ENCODE peak calls at places on chromosome 17, in eight cellular contexts. One of them, this sample, is unnamed.
A peak's percentile ranks its signal among the peaks of the same experiment; 100 is the strongest.

GRCh38 chr17:21094298-21094704 is 32.5 kb upstream of the DHRS7B start:
- DNase-seq in CD4-positive, alpha-beta T cell: no peak
- DNase-seq in neural progenitor cell: no peak
- DNase-seq in activated CD4-positive, alpha-beta T cell treated with anti-CD3 and anti-CD28 coated beads, Interleukin-2, amount 50 U/mL, for 1 hour: no peak
- DNase-seq in fibroblast of lung: no peak
- DNase-seq in EH: no peak
- DNase-seq in germinal center: no peak
- DNase-seq in transverse colon: no peak
- DNase-seq in this sample: no peak

GRCh38 chr17:39096435-39097158 is 54.8 kb downstream of the PLXDC1 start:
- DNase-seq in activated CD4-positive, alpha-beta T cell treated with anti-CD3 and anti-CD28 coated beads, Interleukin-2, amount 50 U/mL, for 1 hour: peak; percentile 18
- DNase-seq in EH: no peak
- DNase-seq in neural progenitor cell: no peak
- DNase-seq in transverse colon: peak; percentile 33
- DNase-seq in germinal center: no peak
- DNase-seq in CD4-positive, alpha-beta T cell: peak; percentile 27
- DNase-seq in fibroblast of lung: no peak
- DNase-seq in this sample: no peak

GRCh38 chr17:4485676-4486646 is 12.7 kb upstream of the SPNS2 start:
- DNase-seq in activated CD4-positive, alpha-beta T cell treated with anti-CD3 and anti-CD28 coated beads, Interleukin-2, amount 50 U/mL, for 1 hour: peak; percentile 43
- DNase-seq in neural progenitor cell: no peak
- DNase-seq in germinal center: peak; percentile 38
- DNase-seq in transverse colon: no peak
- DNase-seq in CD4-positive, alpha-beta T cell: peak; percentile 38
- DNase-seq in EH: no peak
- DNase-seq in fibroblast of lung: no peak
- DNase-seq in this sample: no peak

GRCh38 chr17:51668155-51668962 is 408.0 kb downstream of the UTP18 start:
- DNase-seq in activated CD4-positive, alpha-beta T cell treated with anti-CD3 and anti-CD28 coated beads, Interleukin-2, amount 50 U/mL, for 1 hour: no peak
- DNase-seq in CD4-positive, alpha-beta T cell: no peak
- DNase-seq in neural progenitor cell: no peak
- DNase-seq in transverse colon: no peak
- DNase-seq in fibroblast of lung: no peak
- DNase-seq in germinal center: no peak
- DNase-seq in EH: no peak
- DNase-seq in this sample: no peak

GRCh38 chr17:63555475-63556156 is 5.3 kb downstream of the DCAF7 start:
- DNase-seq in fibroblast of lung: no peak
- DNase-seq in neural progenitor cell: no peak
- DNase-seq in EH: no peak
- DNase-seq in CD4-positive, alpha-beta T cell: no peak
- DNase-seq in germinal center: no peak
- DNase-seq in transverse colon: no peak
- DNase-seq in activated CD4-positive, alpha-beta T cell treated with anti-CD3 and anti-CD28 coated beads, Interleukin-2, amount 50 U/mL, for 1 hour: no peak
- DNase-seq in this sample: no peak

GRCh38 chr17:2239882-2240430 is 63.6 kb downstream of the SMG6 start:
- DNase-seq in activated CD4-positive, alpha-beta T cell treated with anti-CD3 and anti-CD28 coated beads, Interleukin-2, amount 50 U/mL, for 1 hour: no peak
- DNase-seq in CD4-positive, alpha-beta T cell: no peak
- DNase-seq in fibroblast of lung: peak; percentile 93
- DNase-seq in transverse colon: peak; percentile 60
- DNase-seq in germinal center: peak; percentile 68
- DNase-seq in EH: peak; percentile 91
- DNase-seq in neural progenitor cell: no peak
- DNase-seq in this sample: peak; percentile 89

GRCh38 chr17:312476-313148 is 40.0 kb downstream of the RPH3AL start:
- DNase-seq in activated CD4-positive, alpha-beta T cell treated with anti-CD3 and anti-CD28 coated beads, Interleukin-2, amount 50 U/mL, for 1 hour: no peak
- DNase-seq in EH: no peak
- DNase-seq in neural progenitor cell: no peak
- DNase-seq in fibroblast of lung: no peak
- DNase-seq in germinal center: no peak
- DNase-seq in CD4-positive, alpha-beta T cell: no peak
- DNase-seq in transverse colon: no peak
- DNase-seq in this sample: no peak

GRCh38 chr17:7313890-7314718 is 1.1 kb downstream of the GPS2 start:
- DNase-seq in transverse colon: no peak
- DNase-seq in CD4-positive, alpha-beta T cell: no peak
- DNase-seq in neural progenitor cell: no peak
- DNase-seq in fibroblast of lung: no peak
- DNase-seq in activated CD4-positive, alpha-beta T cell treated with anti-CD3 and anti-CD28 coated beads, Interleukin-2, amount 50 U/mL, for 1 hour: no peak
- DNase-seq in EH: peak; percentile 49
- DNase-seq in germinal center: no peak
- DNase-seq in this sample: peak; percentile 74

GRCh38 chr17:11935734-11936406 is 61.4 kb downstream of the ZNF18 start:
- DNase-seq in neural progenitor cell: peak; percentile 69
- DNase-seq in fibroblast of lung: peak; percentile 54
- DNase-seq in activated CD4-positive, alpha-beta T cell treated with anti-CD3 and anti-CD28 coated beads, Interleukin-2, amount 50 U/mL, for 1 hour: no peak
- DNase-seq in EH: peak; percentile 22
- DNase-seq in transverse colon: peak; percentile 67
- DNase-seq in germinal center: no peak
- DNase-seq in CD4-positive, alpha-beta T cell: no peak
- DNase-seq in this sample: peak; percentile 77

GRCh38 chr17:46916211-46916610 is 6.7 kb upstream of the GOSR2 start:
- DNase-seq in CD4-positive, alpha-beta T cell: no peak
- DNase-seq in transverse colon: no peak
- DNase-seq in germinal center: no peak
- DNase-seq in fibroblast of lung: no peak
- DNase-seq in neural progenitor cell: no peak
- DNase-seq in activated CD4-positive, alpha-beta T cell treated with anti-CD3 and anti-CD28 coated beads, Interleukin-2, amount 50 U/mL, for 1 hour: no peak
- DNase-seq in EH: peak; percentile 51
- DNase-seq in this sample: no peak